ENCODE peak calls at places on chromosomes 16 and 17, in four cellular contexts. N is GM23248, R is mesendoderm, E is mammary epithelial cell. D is an unnamed sample.

GRCh38 chr17:393806-394717 is 41.5 kb upstream of the RPH3AL start:
- DNase-seq in N (no peak), E (no peak), R (no peak), D (no peak)

GRCh38 chr17:82350182-82351030 is 8.6 kb upstream of the TEX19 start:
- DNase-seq in N (no peak), E (no peak), R (no peak), D (peak)

GRCh38 chr17:64377769-64378282 is 12.8 kb downstream of the PECAM1 start:
- DNase-seq in R (no peak), E (peak), N (no peak), D (no peak)

GRCh38 chr17:83080641-83081560 is 1.5 kb downstream of the METRNL start:
- DNase-seq in R (no peak), E (no peak), N (peak), D (peak)

GRCh38 chr17:59642535-59642934 is 22.8 kb downstream of the CLTC start:
- DNase-seq in N (no peak), E (no peak), R (no peak), D (no peak)

GRCh38 chr17:7405413-7405881 is 1.6 kb upstream of the TMEM256 start:
- DNase-seq in R (peak), E (no peak), N (peak), D (peak)

GRCh38 chr16:31451681-31452351 is 7.5 kb upstream of the ARMC5 start:
- DNase-seq in E (peak), N (peak), R (peak), D (peak)

GRCh38 chr16:89711601-89712475 is 8.9 kb downstream of the VPS9D1 start:
- DNase-seq in E (peak), R (peak), N (peak), D (peak)

GRCh38 chr17:7261377-7262191 is 694 bp downstream of the CLDN7 start:
- DNase-seq in R (peak), N (peak), E (no peak), D (peak)

GRCh38 chr16:88977845-88978607 is 1.0 kb upstream of the CBFA2T3 start:
- DNase-seq in R (no peak), E (no peak), N (no peak), D (no peak)

GRCh38 chr17:19590912-19591551 is 57.4 kb downstream of the SLC47A1 start:
- DNase-seq in N (no peak), R (no peak), E (no peak), D (peak)

GRCh38 chr16:85863384-85863774 is 35.6 kb upstream of the IRF8 start:
- DNase-seq in E (peak), R (no peak), N (peak), D (peak)

GRCh38 chr17:20063665-20064648 is 54.8 kb downstream of the SPECC1 start:
- DNase-seq in R (no peak), N (peak), E (peak), D (no peak)

GRCh38 chr17:77697480-77698400 is 260.8 kb upstream of the TNRC6C start:
- DNase-seq in R (no peak), N (no peak), E (no peak), D (peak)

GRCh38 chr17:44807817-44808155 is 22.3 kb downstream of the GJC1 start:
- DNase-seq in R (no peak), N (peak), E (no peak), D (no peak)

GRCh38 chr17:62965649-62966425 is at the start of gene TANC2:
- DNase-seq in R (peak), E (peak), N (peak), D (peak)

GRCh38 chr17:41678411-41678906 is 10.2 kb upstream of the EIF1 start:
- DNase-seq in N (no peak), E (peak), R (no peak), D (no peak)

GRCh38 chr17:19409509-19409908 is 1.5 kb upstream of the RNF112 start:
- DNase-seq in N (peak), R (peak), E (peak), D (no peak)

GRCh38 chr17:74780443-74781238 is 4.5 kb upstream of the NAT9 start:
- DNase-seq in E (no peak), N (no peak), R (peak), D (peak)

GRCh38 chr17:30921544-30922196 is at the start of gene ADAP2:
- DNase-seq in R (peak), E (peak), N (peak), D (peak)

GRCh38 chr17:38732376-38733314 is 2.5 kb downstream of the CISD3 start:
- DNase-seq in E (no peak), R (no peak), N (no peak), D (peak)

GRCh38 chr17:42009170-42009569 is 8.1 kb downstream of the DNAJC7 start:
- DNase-seq in R (peak), N (peak), E (no peak), D (peak)

GRCh38 chr17:76593338-76593737 is 7.7 kb upstream of the ST6GALNAC2 start:
- DNase-seq in N (peak), E (peak), R (peak), D (no peak)

GRCh38 chr16:67264277-67264676 is 15.1 kb upstream of the PLEKHG4 start:
- DNase-seq in N (no peak), E (no peak), R (no peak), D (no peak)

GRCh38 chr16:49472598-49472997 is 99.0 kb downstream of the C16orf78 start:
- DNase-seq in E (no peak), R (no peak), N (no peak), D (peak)

GRCh38 chr17:1907818-1908698 is 78.3 kb downstream of the RPA1 start:
- DNase-seq in E (no peak), R (peak), N (peak), D (peak)

GRCh38 chr16:19005561-19006445 is 22.1 kb downstream of the TMC7 start:
- DNase-seq in R (no peak), E (peak), N (peak), D (no peak)

GRCh38 chr17:39110435-39111136 is 40.9 kb downstream of the PLXDC1 start:
- DNase-seq in R (no peak), N (no peak), E (no peak), D (peak)

GRCh38 chr17:17406225-17406624 is 70.6 kb upstream of the MED9 start:
- DNase-seq in E (no peak), N (no peak), R (no peak), D (peak)

GRCh38 chr16:1614226-1615102 is 2.3 kb downstream of the CRAMP1 start:
- DNase-seq in N (peak), R (peak), E (peak), D (peak)

GRCh38 chr16:82414476-82414875 is 212.3 kb upstream of the CDH13 start:
- DNase-seq in R (no peak), N (no peak), E (no peak), D (no peak)

GRCh38 chr16:8627456-8627855 is 6.0 kb downstream of the METTL22 start:
- DNase-seq in N (no peak), R (no peak), E (no peak), D (no peak)

GRCh38 chr16:67857547-67858233 is 10.2 kb upstream of the CENPT start:
- DNase-seq in E (peak), N (peak), R (peak), D (peak)

GRCh38 chr17:50360716-50361115 is 12.3 kb downstream of the MRPL27 start:
- DNase-seq in N (no peak), E (no peak), R (no peak), D (peak)
- H3K27ac ChIP-seq in N (no peak), E (no peak), R (no peak), D (no peak)

GRCh38 chr16:2905241-2905987 is 6.3 kb upstream of the FLYWCH1 start:
- DNase-seq in N (peak), R (peak), E (peak), D (peak)
- H3K9ac ChIP-seq in N (peak), R (peak), E (peak), D (peak)

DNA sequence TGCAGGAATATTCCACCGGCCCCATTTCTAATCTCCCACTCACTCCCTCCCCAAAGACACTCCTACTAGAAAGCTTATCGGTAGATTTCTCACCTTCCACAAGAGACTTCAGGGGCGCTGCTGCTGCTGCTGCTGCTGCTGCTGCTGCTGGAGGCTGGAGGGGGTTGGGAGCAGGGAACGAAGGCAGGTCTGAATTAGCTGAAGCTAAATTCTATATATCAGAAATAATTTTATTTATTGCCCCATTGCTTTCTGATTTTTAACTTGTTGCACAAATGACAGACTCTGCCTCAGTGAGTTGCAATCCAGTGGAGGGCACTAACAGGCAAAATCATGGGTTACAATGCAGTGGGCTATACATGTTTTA is 25.8 kb upstream of the HLF start:
- DNase-seq in E (no peak), N (peak), R (peak), D (no peak)
- H3K27ac ChIP-seq in E (no peak), N (no peak), R (no peak), D (no peak)

DNA sequence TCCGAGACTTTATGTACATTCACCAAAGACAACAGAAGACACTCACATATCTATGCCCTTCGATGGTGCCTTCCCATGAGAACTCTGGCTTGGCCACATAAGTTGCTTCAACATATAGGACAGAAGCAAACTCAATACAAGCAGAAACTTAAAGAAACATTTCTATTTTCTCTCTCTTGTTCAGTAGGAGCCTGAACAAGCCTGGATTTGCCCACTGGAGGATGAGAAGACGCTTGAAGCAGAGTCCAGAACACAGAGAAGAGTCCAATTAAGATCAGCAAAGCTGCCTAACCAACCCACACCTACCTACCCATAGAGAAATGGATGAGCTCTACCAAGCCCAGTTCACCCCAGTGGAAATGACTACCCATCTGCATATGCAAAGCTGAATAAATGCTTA is 338.0 kb upstream of the DYNLRB2 start:
- DNase-seq in N (no peak), E (peak), R (no peak), D (no peak)
- H3K9ac ChIP-seq in N (no peak), E (no peak), R (no peak), D (no peak)

GRCh38 chr16:2778692-2778958 is 1.5 kb upstream of the ELOB start:
- DNase-seq in R (no peak), E (no peak), N (no peak), D (no peak)

GRCh38 chr16:2775765-2776499 is 1.1 kb downstream of the ELOB start:
- DNase-seq in R (no peak), N (peak), E (no peak), D (no peak)

GRCh38 chr16:2775317-2775716 is 1.8 kb downstream of the ELOB start:
- DNase-seq in N (no peak), R (no peak), E (no peak), D (no peak)

GRCh38 chr16:2777231-2777902 is at the start of gene ELOB:
- DNase-seq in E (peak), R (peak), N (peak), D (peak)

DNA sequence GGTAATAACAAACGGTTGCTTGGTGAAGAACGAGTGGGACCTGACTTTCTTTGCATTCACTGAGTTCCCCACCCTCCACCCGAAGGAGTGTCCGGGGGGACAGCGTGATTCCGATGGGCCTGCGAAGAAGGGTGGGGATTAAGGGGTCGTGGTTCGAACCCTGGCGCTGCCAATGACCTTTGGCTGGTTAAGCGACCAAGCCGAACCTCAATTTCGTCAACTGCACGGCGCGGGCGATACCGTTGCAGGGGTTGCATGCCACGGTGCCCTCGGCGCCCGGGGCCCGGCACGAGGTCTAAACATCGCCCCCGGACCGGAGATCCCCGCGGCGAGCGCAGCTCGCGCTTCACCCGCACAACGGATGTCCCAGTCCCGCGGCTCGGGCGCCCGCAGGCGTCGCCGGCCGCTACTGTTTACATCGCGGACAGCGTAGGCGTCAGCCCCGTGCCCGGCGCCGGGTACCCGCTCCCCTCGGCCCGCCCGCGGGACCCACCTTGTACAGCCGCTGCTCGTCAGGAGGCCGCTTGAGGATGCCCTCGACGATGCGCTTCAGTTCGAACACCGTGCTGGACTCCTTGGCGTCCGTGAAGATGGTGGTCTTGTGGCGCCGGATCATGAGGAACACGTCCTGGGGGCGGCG is 460 bp downstream of the ELOB start:
- DNase-seq in N (peak), E (peak), R (peak), D (no peak)
- H3K27ac ChIP-seq in N (peak), E (peak), R (no peak), D (peak)

DNA sequence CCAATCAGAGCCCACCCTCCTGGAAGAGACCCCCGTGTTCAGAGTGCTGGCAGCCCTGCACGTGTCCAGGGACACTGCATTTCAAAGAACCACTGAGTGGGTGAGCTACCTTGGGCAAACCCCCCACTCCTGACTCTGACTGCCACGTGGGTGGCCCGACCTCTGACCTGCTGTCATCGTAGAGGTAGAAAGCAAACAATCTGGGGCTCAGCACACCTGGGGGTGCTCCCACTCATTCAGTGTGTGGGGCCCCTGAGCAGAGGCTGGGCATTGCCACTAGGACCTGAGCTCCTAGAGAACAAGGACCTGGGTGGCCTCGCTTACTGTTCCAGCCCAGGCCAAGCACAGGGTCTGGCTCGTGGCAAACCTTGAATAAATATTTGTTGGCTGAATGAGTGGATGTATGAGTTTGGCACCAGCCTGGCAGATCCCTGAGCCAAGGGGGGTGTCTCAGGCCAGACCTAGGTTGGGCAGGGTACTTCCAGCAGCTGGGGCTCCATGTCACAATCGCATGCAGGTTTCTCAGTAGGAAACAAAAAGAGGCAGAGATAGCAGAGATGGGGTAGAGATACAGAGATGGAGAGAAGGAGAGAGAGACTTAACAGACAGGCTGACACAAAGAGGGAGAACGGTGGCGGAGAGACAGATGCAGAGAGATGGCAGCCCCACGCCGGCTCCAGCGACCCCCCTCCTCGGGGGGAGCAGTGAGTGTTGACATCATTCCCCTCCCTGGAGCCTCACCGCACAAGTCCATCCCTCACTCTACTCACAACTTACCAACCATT is 5.4 kb upstream of the DRC7 start:
- DNase-seq in E (no peak), N (no peak), R (no peak), D (no peak)
- H3K9ac ChIP-seq in E (no peak), N (no peak), R (no peak), D (no peak)